ENCODE peak calls at places on chromosomes 5 and 9, in nine cellular contexts. U is brain pericyte; P is NCI-H2029 treated with DMSO at 0.1 percent for 48 hours; V is brain microvascular endothelial cell; D is SJSA1; A is PC-3; T is AG08396; Z is NCI-H146; O is stimulated activated CD4-positive, alpha-beta T cell treated with anti-CD3 and anti-CD28 coated beads, Interleukin-2, amount 100 ng/mL, for 24 hours. R is an unnamed sample.

GRCh38 chr5:68467208-68467607 is 251.7 kb downstream of the PIK3R1 start:
- DNase-seq in U (no peak), P (no peak), V (no peak), D (no peak), A (no peak), T (no peak), Z (no peak), O (no peak), R (no peak)

GRCh38 chr9:104774831-104775573 is 11.1 kb downstream of the NIPSNAP3B start:
- DNase-seq in U (no peak), P (no peak), V (no peak), D (no peak), A (no peak), T (no peak), Z (no peak), O (no peak), R (no peak)

GRCh38 chr9:91159664-91160121 is 202.0 kb downstream of the AUH start:
- DNase-seq in U (no peak), P (no peak), V (no peak), D (no peak), A (no peak), T (peak), Z (no peak), O (peak), R (no peak)

GRCh38 chr5:2566280-2566679 is 185.2 kb downstream of the IRX2 start:
- DNase-seq in U (no peak), P (no peak), V (no peak), D (no peak), A (peak), T (no peak), Z (no peak), O (no peak), R (no peak)

GRCh38 chr5:168047043-168047668 is 244.3 kb upstream of the WWC1 start:
- DNase-seq in U (no peak), P (peak), V (peak), D (peak), A (peak), T (peak), Z (peak), O (no peak), R (no peak)

GRCh38 chr9:115946530-115946929 is 207.1 kb upstream of the PAPPA start:
- DNase-seq in U (no peak), P (no peak), V (no peak), D (no peak), A (peak), T (no peak), Z (no peak), O (no peak), R (no peak)

GRCh38 chr9:6590329-6590728 is 55.2 kb downstream of the GLDC start:
- DNase-seq in U (no peak), P (no peak), V (no peak), D (no peak), A (no peak), T (no peak), Z (no peak), O (no peak), R (no peak)

GRCh38 chr5:87231037-87231808 is 36.5 kb upstream of the RASA1 start:
- DNase-seq in U (no peak), P (no peak), V (peak), D (no peak), A (peak), T (no peak), Z (no peak), O (no peak), R (no peak)

GRCh38 chr5:77360969-77361368 is 131.1 kb downstream of the WDR41 start:
- DNase-seq in U (no peak), P (no peak), V (no peak), D (no peak), A (no peak), T (no peak), Z (no peak), O (no peak), R (no peak)

GRCh38 chr5:136104311-136104975 is 28.2 kb upstream of the SMAD5 start:
- DNase-seq in U (no peak), P (no peak), V (no peak), D (no peak), A (no peak), T (no peak), Z (no peak), O (no peak), R (no peak)

R was measured in DMS79.